ENCODE peak calls at places on chromosomes 2 and 18, in nine cellular contexts. M, T, V, I, O, W, S, J and N are unnamed samples.

GRCh38 chr2:129193961-129194360 is 785.5 kb upstream of the RAB6C start:
- DNase-seq in J (no peak), V (no peak), M (no peak), O (no peak), T (no peak), S (no peak), I (no peak), W (no peak), N (no peak)

GRCh38 chr2:148720501-148720998 is 76.0 kb downstream of the EPC2 start:
- DNase-seq in O (no peak), M (no peak), T (no peak), W (no peak), V (no peak), I (no peak), J (peak; percentile 30), S (peak; percentile 25), N (peak; percentile 51)

GRCh38 chr2:67423489-67423888 is 26.4 kb downstream of the ETAA1 start:
- DNase-seq in M (no peak), I (no peak), O (no peak), T (no peak), S (no peak), V (no peak), J (no peak), W (no peak), N (no peak)

GRCh38 chr18:79378416-79379250 is 17.1 kb upstream of the NFATC1 start:
- DNase-seq in V (peak; percentile 71), O (peak; percentile 79), S (peak; percentile 80), M (peak; percentile 26), J (peak; percentile 67), W (peak; percentile 80), I (peak; percentile 85), T (no peak), N (peak; percentile 84)

GRCh38 chr2:40487592-40487991 is 35.7 kb upstream of the SLC8A1 start:
- DNase-seq in J (no peak), O (no peak), S (no peak), M (no peak), I (no peak), W (peak; percentile 10), V (no peak), T (no peak), N (no peak)

GRCh38 chr18:39845086-39845485 is 2109.9 kb upstream of the PIK3C3 start:
- DNase-seq in I (no peak), S (no peak), J (no peak), W (no peak), M (no peak), T (no peak), O (no peak), V (no peak), N (no peak)

GRCh38 chr2:156340818-156341481 is 8.4 kb upstream of the NR4A2 start:
- DNase-seq in O (no peak), M (no peak), J (no peak), S (no peak), W (peak; percentile 34), T (no peak), V (no peak), I (no peak), N (no peak)

GRCh38 chr2:158968396-158969161 is at the start of gene TANC1:
- DNase-seq in T (peak; percentile 77), O (peak; percentile 40), J (peak; percentile 92), I (peak; percentile 93), M (peak; percentile 17), S (peak; percentile 94), W (peak; percentile 96), V (peak; percentile 95), N (peak; percentile 96)

GRCh38 chr18:59560556-59560955 is 136.7 kb downstream of the CCBE1 start:
- DNase-seq in S (no peak), J (no peak), O (no peak), V (no peak), T (no peak), W (no peak), M (no peak), I (no peak), N (no peak)

GRCh38 chr2:202418511-202418910 is 42.4 kb downstream of the BMPR2 start:
- DNase-seq in V (no peak), S (no peak), O (no peak), I (no peak), T (no peak), W (no peak), J (no peak), M (no peak), N (no peak)

GRCh38 chr2:101205521-101205998 is 47.1 kb upstream of the CNOT11 start:
- DNase-seq in S (peak; percentile 61), W (peak; percentile 50), T (peak; percentile 83), I (peak; percentile 71), M (no peak), J (peak; percentile 30), O (no peak), V (peak; percentile 75), N (peak; percentile 61)

GRCh38 chr18:57728941-57729511 is 74.1 kb downstream of the ATP8B1 start:
- DNase-seq in V (no peak), J (no peak), M (no peak), S (no peak), W (no peak), T (no peak), O (no peak), I (no peak), N (peak; percentile 71)

GRCh38 chr2:188810591-188810990 is 163.6 kb upstream of the COL3A1 start:
- DNase-seq in W (no peak), O (no peak), J (no peak), I (no peak), M (no peak), T (no peak), S (no peak), V (no peak), N (no peak)

GRCh38 chr2:2536416-2537056 is 205.5 kb upstream of the MYT1L start:
- DNase-seq in W (no peak), S (no peak), J (no peak), M (no peak), T (peak; percentile 86), O (no peak), V (no peak), I (no peak), N (no peak)

GRCh38 chr2:207983654-207984053 is 41.7 kb downstream of the PLEKHM3 start:
- DNase-seq in S (no peak), T (no peak), J (no peak), V (no peak), W (no peak), O (no peak), I (no peak), M (peak; percentile 55), N (no peak)

GRCh38 chr2:207990784-207991183 is 34.5 kb downstream of the PLEKHM3 start:
- DNase-seq in M (no peak), J (no peak), V (no peak), I (no peak), W (no peak), O (no peak), S (no peak), T (no peak), N (no peak)

GRCh38 chr2:207987025-207987716 is 38.2 kb downstream of the PLEKHM3 start:
- DNase-seq in T (no peak), J (no peak), O (no peak), W (no peak), I (no peak), M (no peak), S (no peak), V (no peak), N (no peak)

GRCh38 chr2:207984765-207985480 is 40.4 kb downstream of the PLEKHM3 start:
- DNase-seq in O (no peak), W (no peak), T (no peak), V (no peak), S (no peak), J (no peak), M (no peak), I (no peak), N (no peak)
- H3K4me1 ChIP-seq in O (no peaks in the 10 kb centered on the region), W (no peaks in the 10 kb centered on the region), T (no peaks in the 10 kb centered on the region), V (no peaks in the 10 kb centered on the region), S (no peaks in the 10 kb centered on the region), J (no peaks in the 10 kb centered on the region), M (peaks cover 21% of the 10 kb centered on the region), I (no peaks in the 10 kb centered on the region), N (no peaks in the 10 kb centered on the region)

DNA sequence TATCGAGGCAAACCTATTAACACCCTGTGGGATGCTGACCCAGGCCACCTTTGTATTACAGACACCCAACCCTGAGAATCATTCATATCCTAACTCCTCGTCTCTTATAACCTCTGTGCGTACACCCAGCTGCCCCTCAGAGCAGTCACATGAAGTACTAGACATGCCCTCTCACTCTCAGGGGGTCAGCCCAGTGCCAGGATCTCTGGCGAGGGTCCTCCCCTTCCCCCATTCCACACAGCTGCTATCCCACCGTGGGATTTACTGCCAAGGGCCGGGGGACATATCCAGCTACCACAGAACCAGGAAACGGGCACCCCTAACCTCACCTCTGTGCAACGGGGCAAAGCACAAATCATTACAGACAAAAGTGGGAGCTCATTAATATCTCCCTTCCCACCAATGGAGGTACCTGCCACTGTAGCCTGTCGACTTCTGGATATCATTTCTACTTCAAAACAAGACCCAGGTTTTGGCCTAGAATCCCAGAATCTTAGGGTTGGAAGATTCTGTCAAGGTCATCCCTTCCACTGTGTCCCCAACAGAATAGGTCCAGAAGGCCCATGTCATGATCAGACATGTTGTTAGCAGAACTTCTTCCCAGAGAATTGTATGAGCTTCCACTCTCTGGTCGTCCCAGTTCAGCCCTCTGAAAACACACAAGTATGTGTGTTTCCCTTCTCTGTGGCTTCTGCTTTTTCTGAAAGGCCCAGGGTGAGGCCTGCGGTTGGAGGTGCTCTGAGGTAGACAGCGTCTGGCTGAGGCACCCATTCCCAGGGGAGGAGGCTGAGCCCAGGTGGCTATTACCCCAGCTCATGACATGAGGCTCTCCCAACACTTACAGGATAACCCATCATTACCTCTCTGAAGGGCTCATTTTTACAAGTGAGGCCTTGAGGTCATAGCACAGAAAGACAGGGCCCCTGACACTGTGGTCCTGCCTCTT is 1.7 kb downstream of the TMBIM1 start:
- DNase-seq in T (no peak), S (no peak), O (peak; percentile 54), J (no peak), V (peak; percentile 38), M (peak; percentile 80), I (no peak), W (peak; percentile 58), N (no peak)
- H3K4me3 ChIP-seq in T (peak overlapping the region; percentile 99), S (peak overlapping the region; percentile 94), O (peak overlapping the region; percentile 83), J (no peak overlapping the region), V (peak overlapping the region; percentile 58), M (peak overlapping the region; percentile 85), I (peak overlapping the region; percentile 94), W (peak overlapping the region; percentile 77), N (peak overlapping the region; percentile 91)

GRCh38 chr2:108786008-108786353 is 590 bp upstream of the CCDC138 start:
- DNase-seq in M (no peak), V (no peak), T (no peak), I (no peak), O (no peak), W (no peak), S (no peak), J (no peak), N (no peak)
- H3K4me1 ChIP-seq in M (no peaks in the 10 kb centered on the region), V (peaks cover 6% of the 10 kb centered on the region), T (peaks cover 28% of the 10 kb centered on the region), I (no peaks in the 10 kb centered on the region), O (peaks cover 8% of the 10 kb centered on the region), W (no peaks in the 10 kb centered on the region), S (no peaks in the 10 kb centered on the region), J (no peaks in the 10 kb centered on the region), N (no peaks in the 10 kb centered on the region)

DNA sequence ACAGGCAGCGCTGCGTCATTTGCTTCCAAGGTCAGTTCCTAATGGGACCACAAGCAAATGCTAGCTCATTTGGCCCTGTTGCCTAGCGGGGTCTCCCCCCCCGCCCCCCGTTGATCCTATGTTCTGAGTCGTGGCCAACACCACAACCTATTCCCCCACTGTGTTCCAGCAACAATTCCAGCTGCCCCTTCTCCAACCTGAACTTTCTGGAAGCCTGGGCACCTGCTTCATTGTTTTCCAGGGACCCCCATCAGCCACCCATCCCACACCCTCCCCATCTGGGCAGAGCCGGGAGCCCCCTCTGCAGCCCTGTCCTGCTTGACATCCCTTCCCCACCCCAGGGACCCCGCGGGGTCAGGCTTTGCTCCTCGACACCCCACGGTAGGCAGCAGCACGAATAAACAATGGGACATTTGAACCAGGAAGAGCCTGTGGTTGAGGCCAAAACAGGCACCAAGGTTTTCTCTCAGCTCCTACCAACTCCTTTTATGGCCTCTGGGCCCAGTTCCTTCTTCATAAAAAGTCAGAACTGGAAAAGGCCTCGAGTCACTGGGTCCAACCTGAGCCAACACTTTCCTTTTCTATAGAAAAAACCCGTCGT is 20.5 kb downstream of the TEX44 start:
- DNase-seq in W (no peak), M (no peak), J (no peak), S (peak; percentile 62), O (no peak), T (peak; percentile 42), V (no peak), I (no peak), N (no peak)
- H3K4me3 ChIP-seq in W (no peak overlapping the region), M (peak overlapping the region; percentile 78), J (peak overlapping the region; percentile 48), S (peak overlapping the region; percentile 36), O (peak overlapping the region; percentile 62), T (peak overlapping the region; percentile 45), V (no peak overlapping the region), I (peak overlapping the region; percentile 52), N (peak overlapping the region; percentile 50)